ENCODE peak calls at places on chromosomes 4 and X, in five cellular contexts. Q is right cardiac atrium, S is GM03348, L is NCI-H1694, R is epithelial cell of prostate. H is an unnamed sample.

GRCh38 chr4:128684031-128684430 is 125.5 kb upstream of the JADE1 start:
- DNase-seq in R (no peak), Q (no peak), S (no peak), L (no peak), H (no peak)

GRCh38 chrX:153816821-153817220 is 13.5 kb downstream of the PDZD4 start:
- DNase-seq in R (no peak), Q (peak), S (no peak), L (no peak), H (no peak)

GRCh38 chr4:2425386-2426068 is 6.8 kb downstream of the CFAP99 start:
- DNase-seq in Q (no peak), L (no peak), S (no peak), R (no peak), H (peak)

GRCh38 chr4:121526509-121526908 is 145.7 kb upstream of the QRFPR start:
- DNase-seq in R (no peak), Q (no peak), L (no peak), S (no peak), H (no peak)

GRCh38 chrX:40170830-40171512 is 73.2 kb upstream of the BCOR start:
- DNase-seq in R (no peak), S (peak), L (no peak), Q (peak), H (no peak)

GRCh38 chr4:146159384-146160058 is 16.0 kb upstream of the LSM6 start:
- DNase-seq in R (no peak), Q (no peak), S (no peak), L (no peak), H (no peak)

GRCh38 chrX:57286507-57287251 is at the start of gene FAAH2:
- DNase-seq in L (no peak), Q (no peak), R (peak), S (no peak), H (no peak)

GRCh38 chr4:54215379-54216072 is 13.6 kb upstream of the PDGFRA start:
- DNase-seq in R (no peak), S (no peak), L (no peak), Q (no peak), H (no peak)

GRCh38 chrX:118971552-118971951 is 2.9 kb upstream of the LONRF3 start:
- DNase-seq in R (no peak), S (no peak), L (no peak), Q (no peak), H (no peak)

GRCh38 chr4:70739496-70740337 is 18.0 kb downstream of the RUFY3 start:
- DNase-seq in R (no peak), Q (no peak), L (no peak), S (no peak), H (no peak)

GRCh38 chrX:28586891-28587635 is at the start of gene IL1RAPL1:
- DNase-seq in L (no peak), Q (no peak), R (no peak), S (peak), H (no peak)

GRCh38 chr4:173415885-173416658 is 17.2 kb upstream of the SCRG1 start:
- DNase-seq in Q (peak), L (no peak), R (no peak), S (no peak), H (peak)

GRCh38 chr4:178333355-178333754 is 891.1 kb upstream of the AGA start:
- DNase-seq in L (no peak), Q (no peak), S (no peak), R (no peak), H (no peak)

GRCh38 chr4:176902710-176903323 is 110.1 kb upstream of the VEGFC start:
- DNase-seq in L (no peak), R (peak), Q (no peak), S (peak), H (no peak)

GRCh38 chr4:3642806-3643517 is 110.7 kb upstream of the LRPAP1 start:
- DNase-seq in L (no peak), R (no peak), Q (no peak), S (no peak), H (no peak)